ENCODE peak calls at places on chromosomes 11 and 22, in four cellular contexts. D is stomach, Y is transverse colon, X is A549. W is an unnamed sample.
A peak's percentile ranks its signal among the peaks of the same experiment; 100 is the strongest.

GRCh38 chr11:69711824-69712801 is 8.3 kb upstream of the FGF19 start:
- DNase-seq in D (no peak), Y (no peak), X (no peak), W (no peak)

GRCh38 chr22:41996826-41997225 is 1.8 kb upstream of the WBP2NL start:
- DNase-seq in D (no peak), Y (no peak), X (no peak), W (no peak)

GRCh38 chr11:14336507-14337503 is 22.2 kb downstream of the RRAS2 start:
- DNase-seq in D (no peak), Y (no peak), X (peak; percentile 66), W (no peak)

GRCh38 chr11:132486060-132486459 is 1046.2 kb downstream of the OPCML start:
- DNase-seq in D (no peak), Y (no peak), X (no peak), W (no peak)

GRCh38 chr11:3380706-3381570 is 2.0 kb upstream of the ZNF195 start:
- DNase-seq in D (no peak), Y (no peak), X (no peak), W (no peak)

GRCh38 chr11:113369411-113369810 is 18.2 kb upstream of the ANKK1 start:
- DNase-seq in D (no peak), Y (no peak), X (no peak), W (no peak)

GRCh38 chr11:73995247-73995646 is 12.6 kb upstream of the UCP2 start:
- DNase-seq in D (no peak), Y (no peak), X (no peak), W (no peak)

GRCh38 chr11:36326524-36327419 is 30.7 kb downstream of the PRR5L start:
- DNase-seq in D (no peak), Y (no peak), X (no peak), W (no peak)

GRCh38 chr11:74702383-74703007 is 28.7 kb downstream of the CHRDL2 start:
- DNase-seq in D (peak; percentile 74), Y (peak; percentile 67), X (peak; percentile 84), W (peak; percentile 86)

GRCh38 chr11:24575392-24575791 is 78.5 kb downstream of the LUZP2 start:
- DNase-seq in D (no peak), Y (no peak), X (no peak), W (no peak)

GRCh38 chr11:20156876-20157613 is 3.2 kb downstream of the DBX1 start:
- DNase-seq in D (no peak), Y (peak; percentile 20), X (no peak), W (no peak)

GRCh38 chr22:39627208-39627607 is 56.7 kb downstream of the CACNA1I start:
- DNase-seq in D (no peak), Y (no peak), X (no peak), W (no peak)

GRCh38 chr11:18223937-18224387 is 12.6 kb downstream of the SAA4 start:
- DNase-seq in D (no peak), Y (no peak), X (no peak), W (no peak)

GRCh38 chr22:20040801-20041200 is 19.9 kb downstream of the TANGO2 start:
- DNase-seq in D (no peak), Y (no peak), X (no peak), W (no peak)

GRCh38 chr11:66479741-66480115 is 506 bp upstream of the DPP3 start:
- DNase-seq in D (no peak), Y (no peak), X (peak; percentile 87), W (no peak)

GRCh38 chr11:123562829-123563228 is 91.6 kb downstream of the SCN3B start:
- DNase-seq in D (no peak), Y (no peak), X (no peak), W (no peak)
- TF ChIP-seq EP300 in D (no peak), Y (no peak), X (no peak), W (no peak)

GRCh38 chr11:32434387-32435151 is 770 bp downstream of the WT1 start:
- DNase-seq in D (no peak), Y (no peak), X (peak; percentile 52), W (no peak)
- TF ChIP-seq POLR2A in D (no peak), Y (no peak), X (no peak), W (no peak)

GRCh38 chr22:28418063-28418462 is 261.6 kb downstream of the TTC28 start:
- DNase-seq in D (no peak), Y (no peak), X (no peak), W (no peak)

GRCh38 chr22:28425211-28425610 is 254.4 kb downstream of the TTC28 start:
- DNase-seq in D (no peak), Y (no peak), X (no peak), W (no peak)

GRCh38 chr22:28424427-28425080 is 255.1 kb downstream of the TTC28 start:
- DNase-seq in D (no peak), Y (no peak), X (no peak), W (no peak)

GRCh38 chr22:28417426-28417825 is 262.2 kb downstream of the TTC28 start:
- DNase-seq in D (no peak), Y (no peak), X (no peak), W (no peak)

GRCh38 chr22:28419916-28420315 is 259.7 kb downstream of the TTC28 start:
- DNase-seq in D (no peak), Y (no peak), X (no peak), W (no peak)
- TF ChIP-seq EP300 in D (no peak), Y (no peak), X (no peak), W (no peak)

GRCh38 chr11:61963016-61963281 is 4.5 kb downstream of the FTH1 start:
- DNase-seq in D (no peak), Y (peak; percentile 24), X (no peak), W (no peak)
- TF ChIP-seq POLR2A in D (no peak), Y (peak; percentile 46), X (peak; percentile 51), W (no peak)

GRCh38 chr11:121453589-121454299 is 977 bp upstream of the SORL1-AS1 start:
- DNase-seq in D (no peak), Y (no peak), X (no peak), W (no peak)
- TF ChIP-seq EP300 in D (no peak), Y (no peak), X (no peak), W (no peak)

GRCh38 chr11:59144579-59145345 is 2.1 kb downstream of the FAM111A start:
- DNase-seq in D (peak; percentile 76), Y (peak; percentile 89), X (peak; percentile 68), W (peak; percentile 92)
- TF ChIP-seq POLR2A in D (no peak), Y (no peak), X (no peak), W (no peak)

GRCh38 chr11:57324886-57325734 is at the start of gene TNKS1BP1:
- DNase-seq in D (peak; percentile 98), Y (peak; percentile 99), X (peak; percentile 94), W (peak; percentile 99)
- TF ChIP-seq EP300 in D (no peak), Y (no peak), X (no peak), W (no peak)